ENCODE peak calls at places on chromosomes 1 and 21, in six cellular contexts. W is fibroblast of lung, L is mesenchymal stem cell, E is IMR-90, U is adipocyte, I is neural progenitor cell. D is an unnamed sample.

GRCh38 chr1:66598670-66599069 is 64.7 kb downstream of the SGIP1 start:
- DNase-seq in W (peak; percentile 79), L (peak; percentile 72), E (peak; percentile 88), U (peak; percentile 86), I (no peak), D (no peak)

GRCh38 chr1:67832737-67833594 is at the start of gene GNG12:
- DNase-seq in W (peak; percentile 77), L (peak; percentile 87), E (peak; percentile 73), U (peak; percentile 89), I (peak; percentile 87), D (peak; percentile 82)

GRCh38 chr1:5916572-5917280 is 75.5 kb downstream of the NPHP4 start:
- DNase-seq in W (no peak), L (no peak), E (no peak), U (no peak), I (no peak), D (no peak)

GRCh38 chr1:206916000-206916709 is 5.6 kb downstream of the FCMR start:
- DNase-seq in W (no peak), L (no peak), E (no peak), U (no peak), I (no peak), D (no peak)

GRCh38 chr1:10835423-10836421 is 39.3 kb upstream of the CASZ1 start:
- DNase-seq in W (peak; percentile 32), L (peak; percentile 50), E (peak; percentile 36), U (peak; percentile 56), I (peak; percentile 98), D (peak; percentile 32)

GRCh38 chr21:15966216-15966615 is 236.4 kb downstream of the USP25 start:
- DNase-seq in W (no peak), L (peak; percentile 8), E (no peak), U (peak; percentile 14), I (no peak), D (no peak)

GRCh38 chr1:212743901-212744475 is 44.3 kb upstream of the BATF3 start:
- DNase-seq in W (no peak), L (peak; percentile 4), E (no peak), U (peak; percentile 47), I (no peak), D (no peak)

GRCh38 chr1:231938651-231939050 is 312.1 kb downstream of the DISC1 start:
- DNase-seq in W (peak; percentile 38), L (no peak), E (peak; percentile 45), U (no peak), I (no peak), D (no peak)

GRCh38 chr1:79811173-79811572 is 804.6 kb upstream of the ADGRL4 start:
- DNase-seq in W (peak; percentile 61), L (peak; percentile 85), E (peak; percentile 88), U (peak; percentile 25), I (no peak), D (no peak)

GRCh38 chr21:27047331-27048314 is 80.7 kb upstream of the ADAMTS5 start:
- DNase-seq in W (peak; percentile 86), L (peak; percentile 89), E (peak; percentile 79), U (peak; percentile 83), I (peak; percentile 48), D (no peak)

GRCh38 chr1:201149400-201149799 is 4.9 kb downstream of the TMEM9 start:
- DNase-seq in W (peak; percentile 58), L (peak; percentile 41), E (peak; percentile 44), U (peak; percentile 44), I (peak; percentile 47), D (no peak)

DNA sequence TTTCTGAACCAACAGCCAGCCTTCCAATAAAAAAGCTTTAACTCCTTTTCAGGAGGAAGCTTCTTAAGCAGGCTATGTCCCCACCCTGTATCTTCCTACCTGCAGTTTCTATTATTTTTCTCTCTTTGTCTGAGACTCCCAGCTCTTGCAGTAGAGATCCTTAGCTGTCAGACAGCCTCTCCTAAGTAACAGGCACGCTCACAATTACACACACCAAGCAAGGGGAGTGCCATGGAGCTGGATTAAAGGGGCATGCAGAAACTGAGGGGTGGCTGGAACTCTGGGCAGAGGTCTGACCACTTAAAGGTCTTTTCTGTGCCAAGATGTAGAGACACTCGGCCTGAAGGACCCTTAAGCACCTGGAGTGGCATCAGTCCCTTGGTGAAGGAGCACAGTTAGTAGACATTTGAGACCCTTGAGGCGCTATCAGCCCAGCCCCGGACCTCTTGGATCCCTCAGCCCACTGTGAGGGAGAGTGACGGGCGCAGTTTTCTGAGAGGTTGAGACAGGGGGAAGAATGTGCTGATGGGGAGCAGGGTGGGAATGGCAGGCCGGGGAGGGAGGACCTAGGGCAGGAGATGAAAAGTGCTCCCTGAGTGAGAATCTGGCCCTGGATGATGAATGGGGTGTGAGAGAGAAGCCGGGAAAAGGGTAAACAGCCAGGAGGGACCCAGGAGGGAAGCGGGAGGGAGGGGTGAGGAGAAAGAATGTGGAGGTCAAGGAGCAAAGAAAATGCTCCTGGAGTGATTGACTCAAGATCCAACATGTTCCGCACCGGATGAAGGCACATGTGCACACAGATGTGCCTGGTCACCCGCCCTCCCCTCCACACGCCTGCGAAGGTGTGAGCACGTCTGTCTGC is 13.3 kb downstream of the PLXNA2 start:
- DNase-seq in W (peak; percentile 44), L (no peak), E (no peak), U (no peak), I (no peak), D (no peak)
- H3K9ac ChIP-seq in W (no peak overlapping the region), L (no peak overlapping the region), E (no peak overlapping the region), U (no peak overlapping the region), I (no peak overlapping the region), D (no peak overlapping the region)

GRCh38 chr1:93322349-93322748 is 23.4 kb upstream of the DR1 start:
- DNase-seq in W (no peak), L (no peak), E (no peak), U (no peak), I (no peak), D (no peak)

GRCh38 chr1:93328809-93329477 is 16.8 kb upstream of the DR1 start:
- DNase-seq in W (peak; percentile 72), L (peak; percentile 63), E (peak; percentile 83), U (no peak), I (no peak), D (peak; percentile 38)

GRCh38 chr1:93323185-93323820 is 22.4 kb upstream of the DR1 start:
- DNase-seq in W (no peak), L (no peak), E (no peak), U (no peak), I (peak; percentile 7), D (no peak)

GRCh38 chr1:93321720-93322119 is 24.0 kb upstream of the DR1 start:
- DNase-seq in W (no peak), L (no peak), E (no peak), U (no peak), I (no peak), D (no peak)

GRCh38 chr1:93324486-93325464 is 20.9 kb upstream of the DR1 start:
- DNase-seq in W (peak; percentile 71), L (peak; percentile 60), E (peak; percentile 81), U (peak; percentile 70), I (no peak), D (no peak)
- H3K9ac ChIP-seq in W (no peak overlapping the region), L (peak overlapping the region; percentile 45), E (no peak overlapping the region), U (no peak overlapping the region), I (no peak overlapping the region), D (no peak overlapping the region)

GRCh38 chr1:153697191-153697872 is 18.8 kb downstream of the NPR1 start:
- DNase-seq in W (peak; percentile 50), L (no peak), E (no peak), U (no peak), I (peak; percentile 21), D (no peak)
- H3K9ac ChIP-seq in W (no peak overlapping the region), L (peak overlapping the region; percentile 70), E (no peak overlapping the region), U (peak overlapping the region; percentile 89), I (no peak overlapping the region), D (no peak overlapping the region)

GRCh38 chr21:28442085-28442484 is 550.6 kb downstream of the LTN1 start:
- DNase-seq in W (no peak), L (no peak), E (no peak), U (no peak), I (no peak), D (no peak)
- H3K9ac ChIP-seq in W (no peak overlapping the region), L (peak overlapping the region; percentile 50), E (no peak overlapping the region), U (peak overlapping the region; percentile 40), I (no peak overlapping the region), D (no peak overlapping the region)

GRCh38 chr1:26283226-26283853 is 3.5 kb downstream of the SH3BGRL3 start:
- DNase-seq in W (no peak), L (no peak), E (no peak), U (no peak), I (no peak), D (no peak)
- H3K9ac ChIP-seq in W (no peak overlapping the region), L (peak overlapping the region; percentile 75), E (no peak overlapping the region), U (peak overlapping the region; percentile 75), I (no peak overlapping the region), D (no peak overlapping the region)

D was measured in colonic mucosa.